ENCODE peak calls at places on chromosomes 12 and 14, in eight cellular contexts. W is mesendoderm, A is heart right ventricle, V is lower leg skin, E is M059J, F is NCI-H345, S is endothelial cell, U is B cell. Q is an unnamed sample.

GRCh38 chr12:94795520-94795919 is 145.2 kb upstream of the TMCC3 start:
- DNase-seq in E (peak; percentile 42), A (no peak), S (no peak), F (no peak), W (peak; percentile 86), U (no peak), V (no peak), Q (no peak)

GRCh38 chr12:42482820-42483533 is 106.6 kb downstream of the PRICKLE1 start:
- DNase-seq in V (peak; percentile 28), S (peak; percentile 94), W (peak; percentile 82), U (peak; percentile 92), F (no peak), E (peak; percentile 64), A (peak; percentile 76), Q (peak; percentile 95)

GRCh38 chr12:576613-577110 is 86.6 kb downstream of the NINJ2 start:
- DNase-seq in E (no peak), V (no peak), U (no peak), F (no peak), S (no peak), W (no peak), A (peak; percentile 2), Q (no peak)

GRCh38 chr12:95808146-95808545 is 17.6 kb upstream of the NTN4 start:
- DNase-seq in F (no peak), S (no peak), U (no peak), A (no peak), V (no peak), W (no peak), E (no peak), Q (no peak)

GRCh38 chr12:68259318-68259940 is 6.0 kb upstream of the IL22 start:
- DNase-seq in A (no peak), W (no peak), U (no peak), E (peak; percentile 89), V (no peak), F (no peak), S (no peak), Q (no peak)

GRCh38 chr12:4977104-4977503 is 66.6 kb upstream of the KCNA5 start:
- DNase-seq in S (no peak), A (no peak), U (no peak), E (no peak), F (no peak), V (no peak), W (no peak), Q (no peak)

GRCh38 chr12:49540229-49541139 is 1.7 kb downstream of the KCNH3 start:
- DNase-seq in A (no peak), U (peak; percentile 33), V (no peak), W (peak; percentile 35), E (peak; percentile 32), F (no peak), S (no peak), Q (peak; percentile 32)

GRCh38 chr14:68976160-68977067 is 2.7 kb downstream of the ACTN1 start:
- DNase-seq in V (no peak), A (peak; percentile 74), E (peak; percentile 48), U (no peak), S (no peak), W (no peak), F (no peak), Q (no peak)

GRCh38 chr14:68637106-68638021 is 155.5 kb downstream of the ZFP36L1 start:
- DNase-seq in A (no peak), F (no peak), V (peak; percentile 49), W (no peak), S (no peak), E (peak; percentile 23), U (no peak), Q (no peak)

GRCh38 chr12:95982602-95983001 is 13.5 kb downstream of the HAL start:
- DNase-seq in E (no peak), A (no peak), F (no peak), S (no peak), U (no peak), V (no peak), W (no peak), Q (no peak)

Q was measured in D341Med.